ENCODE peak calls at places on chromosomes 1 and 21, in four cellular contexts. V is amygdala, Y is GM19239, Z is right lobe of liver. Q is an unnamed sample.

GRCh38 chr1:247332215-247332900 is 691 bp upstream of the ZNF496 start:
- DNase-seq in V (peak), Y (peak), Z (peak), Q (peak)

GRCh38 chr1:31154632-31155215 is 85.0 kb downstream of the NKAIN1 start:
- DNase-seq in V (peak), Y (peak), Z (peak), Q (peak)

GRCh38 chr1:204520834-204521709 is 4.9 kb downstream of the MDM4 start:
- DNase-seq in V (no peak), Y (peak), Z (no peak), Q (no peak)

GRCh38 chr21:38956791-38957571 is 151.3 kb downstream of the ETS2 start:
- DNase-seq in V (no peak), Y (no peak), Z (peak), Q (peak)

GRCh38 chr1:70503358-70503757 is 92.3 kb downstream of the CTH start:
- DNase-seq in V (no peak), Y (no peak), Z (no peak), Q (no peak)

GRCh38 chr1:24067978-24068377 is 44.0 kb downstream of the MYOM3 start:
- DNase-seq in V (no peak), Y (no peak), Z (no peak), Q (no peak)

GRCh38 chr1:46065405-46065804 is 67.0 kb downstream of the PIK3R3 start:
- DNase-seq in V (no peak), Y (no peak), Z (no peak), Q (no peak)

GRCh38 chr21:44487831-44488230 is 32.5 kb downstream of the LRRC3 start:
- DNase-seq in V (no peak), Y (no peak), Z (no peak), Q (no peak)

GRCh38 chr1:39672551-39672947 is 642 bp upstream of the NT5C1A start:
- DNase-seq in V (no peak), Y (no peak), Z (no peak), Q (no peak)

GRCh38 chr21:32611471-32611997 is 643 bp downstream of the CFAP298 start:
- DNase-seq in V (no peak), Y (peak), Z (peak), Q (peak)

GRCh38 chr1:212457740-212458338 is 25.1 kb downstream of the NENF start:
- DNase-seq in V (no peak), Y (peak), Z (no peak), Q (no peak)

GRCh38 chr21:37461494-37461893 is 94.9 kb downstream of the DYRK1A start:
- DNase-seq in V (no peak), Y (peak), Z (no peak), Q (no peak)

GRCh38 chr1:44030606-44031050 is 634 bp downstream of the SLC6A9 start:
- DNase-seq in V (peak), Y (no peak), Z (no peak), Q (no peak)

GRCh38 chr1:59856725-59857338 is 42.1 kb downstream of the HOOK1 start:
- DNase-seq in V (no peak), Y (no peak), Z (no peak), Q (peak)

GRCh38 chr1:157085416-157085815 is 14.2 kb downstream of the ETV3L start:
- DNase-seq in V (no peak), Y (no peak), Z (no peak), Q (no peak)

GRCh38 chr1:11138952-11139351 is 39.3 kb upstream of the EXOSC10 start:
- DNase-seq in V (no peak), Y (no peak), Z (no peak), Q (no peak)

GRCh38 chr21:41008971-41009370 is 159.0 kb upstream of the BACE2 start:
- DNase-seq in V (no peak), Y (no peak), Z (no peak), Q (no peak)

GRCh38 chr1:2230781-2231666 is 2.9 kb downstream of the SKI start:
- DNase-seq in V (peak), Y (no peak), Z (no peak), Q (peak)

Q was measured in lower lobe of right lung.